ENCODE peak calls at places on chromosomes 11 and 22, in four cellular contexts. F is small intestine; R is heart right ventricle; Q is CD8-positive, alpha-beta memory T cell. I is an unnamed sample.

GRCh38 chr22:43878079-43878795 is 13.6 kb downstream of the PNPLA5 start:
- DNase-seq in F (no peak), R (no peak), Q (no peak), I (no peak)

GRCh38 chr11:25298450-25298849 is 801.6 kb downstream of the LUZP2 start:
- DNase-seq in F (no peak), R (no peak), Q (no peak), I (no peak)

GRCh38 chr11:119147604-119148333 is 1.1 kb upstream of the ABCG4 start:
- DNase-seq in Q (peak; percentile 14), F (no peak), R (no peak), I (no peak)

GRCh38 chr11:132106336-132106982 is 736.0 kb downstream of the NTM start:
- DNase-seq in F (no peak), Q (no peak), R (no peak), I (peak; percentile 12)

GRCh38 chr11:77136074-77136473 is 8.0 kb downstream of the MYO7A start:
- DNase-seq in R (no peak), Q (no peak), F (no peak), I (no peak)

GRCh38 chr11:34926101-34926830 is 9.8 kb downstream of the PDHX start:
- DNase-seq in R (no peak), F (peak; percentile 51), Q (peak; percentile 45), I (no peak)

GRCh38 chr11:17021550-17021949 is 7.3 kb upstream of the PLEKHA7 start:
- DNase-seq in R (no peak), F (no peak), Q (no peak), I (no peak)

GRCh38 chr22:48396785-48397530 is 1430.7 kb downstream of the BRD1 start:
- DNase-seq in F (peak; percentile 4), Q (no peak), R (no peak), I (no peak)

GRCh38 chr22:41204992-41205900 is at the start of gene L3MBTL2:
- DNase-seq in R (peak; percentile 98), F (peak; percentile 98), Q (peak; percentile 98), I (peak; percentile 99)

GRCh38 chr11:119742263-119742861 is 13.4 kb upstream of the NECTIN1 start:
- DNase-seq in Q (peak; percentile 17), F (no peak), R (no peak), I (no peak)

GRCh38 chr11:35324183-35324582 is 95.2 kb downstream of the SLC1A2 start:
- DNase-seq in F (no peak), R (no peak), Q (no peak), I (no peak)

GRCh38 chr11:65295571-65296338 is 18.9 kb upstream of the CDC42EP2 start:
- DNase-seq in Q (no peak), F (no peak), R (no peak), I (no peak)

GRCh38 chr11:75514596-75514995 is 11.1 kb downstream of the GDPD5 start:
- DNase-seq in R (no peak), F (no peak), Q (no peak), I (no peak)

DNA sequence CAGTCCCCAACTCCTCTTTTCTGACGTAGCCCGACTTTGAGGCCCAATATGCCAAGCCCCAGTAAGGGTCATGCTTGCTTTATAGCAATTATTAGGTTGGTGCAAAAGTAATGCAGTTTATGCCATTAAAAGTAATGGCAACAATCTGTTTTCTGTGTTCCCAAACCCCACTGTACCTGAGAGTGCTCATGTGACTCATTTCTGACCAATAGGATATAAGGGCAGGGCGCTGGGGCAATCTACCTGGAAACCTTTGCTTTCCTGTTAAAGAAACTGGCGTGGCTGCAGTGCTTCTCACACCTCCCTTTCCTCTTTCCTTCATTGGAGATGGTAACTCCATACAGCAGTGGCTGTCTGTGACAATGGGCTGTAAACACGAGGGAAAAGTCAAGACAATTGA is 78.9 kb upstream of the MPPED2 start:
- DNase-seq in F (no peak), Q (no peak), R (no peak), I (no peak)
- H3K27ac ChIP-seq in F (no peak overlapping the region), Q (no peak overlapping the region), R (no peak overlapping the region), I (no peak overlapping the region)

GRCh38 chr22:19119949-19120348 is 2.3 kb downstream of the DGCR2 start:
- DNase-seq in F (no peak), R (no peak), Q (no peak), I (no peak)
- H3K27ac ChIP-seq in F (no peak overlapping the region), R (no peak overlapping the region), Q (no peak overlapping the region), I (no peak overlapping the region)

GRCh38 chr11:13224324-13224723 is 53.3 kb upstream of the BMAL1 start:
- DNase-seq in Q (no peak), R (no peak), F (no peak), I (no peak)

GRCh38 chr11:13223112-13223511 is 54.5 kb upstream of the BMAL1 start:
- DNase-seq in Q (no peak), R (no peak), F (no peak), I (no peak)

GRCh38 chr11:13227676-13228255 is 49.8 kb upstream of the BMAL1 start:
- DNase-seq in Q (no peak), R (no peak), F (no peak), I (no peak)

GRCh38 chr11:13222285-13222684 is 55.3 kb upstream of the BMAL1 start:
- DNase-seq in R (no peak), F (no peak), Q (no peak), I (no peak)

GRCh38 chr11:13225058-13226001 is 52.3 kb upstream of the BMAL1 start:
- DNase-seq in R (no peak), F (no peak), Q (no peak), I (no peak)
- H3K27ac ChIP-seq in R (no peak overlapping the region), F (no peak overlapping the region), Q (no peak overlapping the region), I (no peak overlapping the region)

GRCh38 chr11:67043572-67044329 is 12.9 kb upstream of the RHOD start:
- DNase-seq in R (no peak), Q (no peak), F (no peak), I (no peak)
- H3K27ac ChIP-seq in R (no peak overlapping the region), Q (no peak overlapping the region), F (no peak overlapping the region), I (no peak overlapping the region)

GRCh38 chr11:12725863-12726666 is 51.8 kb downstream of the TEAD1 start:
- DNase-seq in Q (no peak), F (no peak), R (no peak), I (no peak)
- H3K27ac ChIP-seq in Q (no peak overlapping the region), F (no peak overlapping the region), R (no peak overlapping the region), I (no peak overlapping the region)

GRCh38 chr11:20097319-20098221 is 62.7 kb downstream of the DBX1 start:
- DNase-seq in Q (no peak), R (no peak), F (no peak), I (no peak)
- H3K27ac ChIP-seq in Q (no peak overlapping the region), R (no peak overlapping the region), F (no peak overlapping the region), I (no peak overlapping the region)

GRCh38 chr11:128891410-128891861 is 280 bp downstream of the KCNJ5 start:
- DNase-seq in Q (no peak), R (no peak), F (no peak), I (no peak)

GRCh38 chr11:128890216-128890542 is 977 bp upstream of the KCNJ5 start:
- DNase-seq in Q (no peak), F (no peak), R (no peak), I (no peak)

GRCh38 chr11:128890543-128891409 is at the start of gene KCNJ5:
- DNase-seq in F (peak; percentile 24), R (peak; percentile 54), Q (no peak), I (no peak)

GRCh38 chr11:128892866-128893565 is 1.9 kb downstream of the KCNJ5 start:
- DNase-seq in R (no peak), Q (no peak), F (no peak), I (no peak)

GRCh38 chr11:128891912-128892398 is 799 bp downstream of the KCNJ5 start:
- DNase-seq in R (no peak), F (no peak), Q (no peak), I (no peak)
- H3K27ac ChIP-seq in R (peak overlapping the region; percentile 72), F (no peak overlapping the region), Q (no peak overlapping the region), I (peak overlapping the region; percentile 10)

DNA sequence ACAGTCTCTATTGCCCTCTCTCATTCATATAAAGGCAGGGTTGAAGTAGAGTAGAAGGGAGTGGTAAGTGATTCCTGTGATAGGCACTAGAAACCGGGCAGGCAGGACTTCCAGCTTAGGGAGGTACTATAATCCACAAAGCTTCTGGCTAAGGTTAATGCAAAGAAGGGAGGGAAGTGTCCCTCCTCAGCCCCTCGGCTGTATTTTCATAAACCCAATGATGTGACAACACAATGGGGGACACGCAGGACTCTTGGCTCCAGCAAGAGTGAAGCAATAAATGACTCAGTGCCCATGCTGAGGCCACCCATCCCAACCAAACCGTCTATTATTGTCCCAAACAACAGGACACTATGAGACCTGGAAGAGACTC is 90.7 kb downstream of the ETS1 start:
- DNase-seq in Q (no peak), R (no peak), F (no peak), I (no peak)
- H3K27ac ChIP-seq in Q (peak overlapping the region; percentile 20), R (peak overlapping the region; percentile 78), F (peak overlapping the region; percentile 56), I (no peak overlapping the region)

GRCh38 chr22:20571078-20571503 is 63.7 kb downstream of the MED15 start:
- DNase-seq in R (no peak), Q (no peak), F (no peak), I (no peak)
- H3K27ac ChIP-seq in R (no peak overlapping the region), Q (no peak overlapping the region), F (no peak overlapping the region), I (no peak overlapping the region)

I was measured in substantia nigra.